ENCODE peak calls at places on chromosomes 12 and 14, in ten cellular contexts. L is WERI-Rb-1, R is endothelial cell of umbilical vein, J is ovary, F is esophagus squamous epithelium, U is ascending aorta, I is HL-60, E is tibial artery, M is PC-9, B is GM23248. T is an unnamed sample.
A peak's percentile ranks its signal among the peaks of the same experiment; 100 is the strongest.

GRCh38 chr14:43795600-43796228 is 711.4 kb downstream of the FSCB start:
- DNase-seq in L (no peak), R (no peak), J (no peak), F (no peak), U (no peak), I (no peak), E (no peak), M (no peak), B (peak; percentile 1), T (no peak)

GRCh38 chr12:8589679-8590078 is 23.0 kb downstream of the AICDA start:
- DNase-seq in L (no peak), R (no peak), J (no peak), F (no peak), U (no peak), I (no peak), E (no peak), M (no peak), B (no peak), T (no peak)

GRCh38 chr14:49619730-49620129 is 696 bp downstream of the RPL36AL start:
- DNase-seq in L (no peak), R (no peak), J (no peak), F (no peak), U (no peak), I (no peak), E (no peak), M (no peak), B (peak; percentile 19), T (no peak)

GRCh38 chr14:55052259-55052930 is 948 bp downstream of the MAPK1IP1L start:
- DNase-seq in L (no peak), R (no peak), J (no peak), F (no peak), U (no peak), I (no peak), E (no peak), M (no peak), B (peak; percentile 64), T (no peak)

GRCh38 chr14:92990456-92991430 is 67.8 kb downstream of the CHGA start:
- DNase-seq in L (peak; percentile 39), R (no peak), J (no peak), F (no peak), U (no peak), I (no peak), E (no peak), M (no peak), B (no peak), T (no peak)

GRCh38 chr14:104856869-104857860 is 7.9 kb upstream of the CEP170B start:
- DNase-seq in L (no peak), R (no peak), J (no peak), F (no peak), U (no peak), I (no peak), E (peak; percentile 48), M (no peak), B (no peak), T (no peak)

GRCh38 chr14:20802341-20803084 is at the start of gene RNASE1:
- DNase-seq in L (no peak), R (peak; percentile 85), J (peak; percentile 40), F (no peak), U (peak; percentile 18), I (no peak), E (peak; percentile 74), M (peak; percentile 33), B (peak; percentile 5), T (no peak)

GRCh38 chr14:63051966-63052365 is 6.7 kb upstream of the KCNH5 start:
- DNase-seq in L (no peak), R (no peak), J (no peak), F (no peak), U (no peak), I (no peak), E (no peak), M (no peak), B (no peak), T (no peak)

GRCh38 chr12:72274926-72275325 is 2.8 kb downstream of the TRHDE start:
- DNase-seq in L (no peak), R (no peak), J (no peak), F (no peak), U (no peak), I (no peak), E (no peak), M (no peak), B (peak; percentile 39), T (no peak)

GRCh38 chr12:102120886-102121285 is 903 bp downstream of the PARPBP start:
- DNase-seq in L (no peak), R (peak; percentile 27), J (no peak), F (no peak), U (no peak), I (peak; percentile 61), E (no peak), M (peak; percentile 21), B (peak; percentile 61), T (no peak)

GRCh38 chr14:38256358-38256840 is 506 bp upstream of the CLEC14A start:
- DNase-seq in L (no peak), R (peak; percentile 100), J (no peak), F (no peak), U (no peak), I (no peak), E (no peak), M (no peak), B (no peak), T (no peak)

GRCh38 chr12:55706840-55707671 is 648 bp downstream of the ITGA7 start:
- DNase-seq in L (no peak), R (no peak), J (no peak), F (no peak), U (no peak), I (no peak), E (peak; percentile 77), M (no peak), B (peak; percentile 39), T (no peak)

DNA sequence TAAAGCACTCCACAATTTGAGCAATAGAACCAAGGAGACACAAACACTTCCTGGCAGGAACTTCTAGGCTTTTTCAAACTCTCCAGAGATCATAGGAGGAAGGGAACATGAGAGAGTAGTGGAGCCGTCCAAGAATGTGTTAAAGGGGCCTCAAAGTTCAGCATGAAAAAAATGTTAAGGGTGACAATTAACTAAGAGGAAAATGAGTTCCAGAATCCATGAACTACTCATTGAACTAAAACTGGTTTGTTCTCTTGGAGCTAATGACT is 122.0 kb downstream of the WIF1 start:
- DNase-seq in L (no peak), R (no peak), J (no peak), F (no peak), U (no peak), I (no peak), E (no peak), M (no peak), B (no peak), T (no peak)
- H3K27ac ChIP-seq in L (no peak overlapping the region), R (no peak overlapping the region), J (no peak overlapping the region), F (peak overlapping the region; percentile 53), U (no peak overlapping the region), I (no peak overlapping the region), E (no peak overlapping the region), M (no peak overlapping the region), B (no peak overlapping the region), T (peak overlapping the region; percentile 88)

DNA sequence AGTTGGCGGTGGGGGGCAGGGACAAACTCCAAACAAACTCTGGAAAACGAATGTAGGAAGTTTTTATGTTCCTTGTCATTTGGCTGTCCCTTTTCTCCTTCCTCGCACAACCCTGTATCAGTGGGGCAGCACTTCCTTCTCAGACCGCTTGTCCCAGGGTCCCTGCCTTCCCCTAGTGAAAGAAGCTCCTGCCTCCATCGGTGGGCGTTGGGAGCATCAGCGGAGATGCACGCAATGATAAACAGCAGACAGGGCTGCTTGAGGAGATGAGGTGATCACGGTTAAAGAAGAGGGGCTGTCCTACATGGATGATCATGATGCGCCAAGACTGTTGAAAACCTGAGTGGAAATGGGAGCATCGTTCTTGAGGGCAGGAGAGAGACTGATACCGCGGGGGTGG is 620 bp downstream of the C1S start:
- DNase-seq in L (no peak), R (no peak), J (no peak), F (no peak), U (no peak), I (no peak), E (no peak), M (no peak), B (peak; percentile 63), T (no peak)
- H3K27ac ChIP-seq in L (no peak overlapping the region), R (no peak overlapping the region), J (peak overlapping the region; percentile 66), F (peak overlapping the region; percentile 88), U (peak overlapping the region; percentile 80), I (no peak overlapping the region), E (peak overlapping the region; percentile 77), M (no peak overlapping the region), B (peak overlapping the region; percentile 89), T (no peak overlapping the region)

GRCh38 chr12:54279227-54279631 is 693 bp downstream of the CBX5 start:
- DNase-seq in L (no peak), R (no peak), J (no peak), F (no peak), U (no peak), I (no peak), E (no peak), M (no peak), B (no peak), T (no peak)
- H3K27ac ChIP-seq in L (peak overlapping the region; percentile 98), R (peak overlapping the region; percentile 67), J (peak overlapping the region; percentile 26), F (peak overlapping the region; percentile 98), U (peak overlapping the region; percentile 94), I (peak overlapping the region; percentile 99), E (peak overlapping the region; percentile 91), M (peak overlapping the region; percentile 94), B (peak overlapping the region; percentile 91), T (peak overlapping the region; percentile 87)

DNA sequence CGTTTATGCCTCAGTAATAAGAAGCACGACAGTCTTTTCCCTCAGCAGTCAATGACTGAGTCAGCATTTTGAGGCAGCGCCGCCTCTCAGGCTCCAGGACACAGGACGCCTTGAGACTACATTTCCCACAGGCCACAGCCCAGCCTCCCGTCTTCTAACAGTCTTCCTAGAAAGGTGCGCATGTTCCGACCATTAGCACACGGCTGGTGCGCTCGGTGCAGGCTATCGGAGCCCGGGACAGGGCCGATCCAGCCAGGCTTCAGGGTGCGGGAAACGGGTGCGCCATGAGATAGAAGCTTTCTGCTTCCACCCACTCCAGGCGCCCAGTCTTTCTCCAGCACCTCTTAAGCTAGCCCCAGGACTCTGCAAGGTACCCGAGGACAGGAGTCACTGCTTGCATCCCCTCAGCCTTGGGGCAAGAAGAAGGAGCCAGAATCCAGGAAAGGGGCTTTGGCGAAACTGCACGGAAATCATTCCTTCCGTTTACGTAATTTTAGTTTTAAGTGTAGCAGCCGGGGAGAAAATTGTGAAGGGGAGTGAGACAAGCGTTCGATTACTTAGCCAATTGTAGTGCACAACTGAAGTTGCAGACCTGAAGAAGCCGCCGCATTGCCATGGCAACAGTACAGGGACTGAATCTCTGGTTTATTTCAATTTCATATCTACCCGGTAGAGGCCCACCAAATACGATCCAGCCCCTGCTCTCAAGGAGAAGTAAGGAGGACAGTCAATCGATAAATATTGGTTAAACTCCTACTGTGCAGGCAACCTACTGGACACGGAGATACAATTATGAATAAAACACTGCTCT is 53.9 kb downstream of the ZNF641 start:
- DNase-seq in L (no peak), R (peak; percentile 75), J (peak; percentile 76), F (no peak), U (peak; percentile 32), I (peak; percentile 70), E (peak; percentile 83), M (peak; percentile 45), B (peak; percentile 82), T (peak; percentile 26)
- H3K27ac ChIP-seq in L (no peak overlapping the region), R (no peak overlapping the region), J (no peak overlapping the region), F (no peak overlapping the region), U (no peak overlapping the region), I (no peak overlapping the region), E (no peak overlapping the region), M (no peak overlapping the region), B (no peak overlapping the region), T (no peak overlapping the region)

GRCh38 chr12:124607681-124608425 is 40.4 kb upstream of the NCOR2 start:
- DNase-seq in L (no peak), R (no peak), J (no peak), F (no peak), U (no peak), I (no peak), E (no peak), M (no peak), B (peak; percentile 51), T (no peak)
- H3K27ac ChIP-seq in L (no peak overlapping the region), R (no peak overlapping the region), J (no peak overlapping the region), F (peak overlapping the region; percentile 80), U (no peak overlapping the region), I (no peak overlapping the region), E (no peak overlapping the region), M (peak overlapping the region; percentile 76), B (no peak overlapping the region), T (peak overlapping the region; percentile 30)